ENCODE peak calls at places on chromosomes 2 and 18, in seven cellular contexts. One of them, this sample, is unnamed.

GRCh38 chr2:19851116-19851515 is 50.7 kb downstream of the TTC32 start:
- DNase-seq in HCT116: no peak
- DNase-seq in SK-N-SH: no peak
- DNase-seq in K562: no peak
- DNase-seq in H1: no peak
- DNase-seq in GM12878: no peak
- DNase-seq in HepG2: no peak
- DNase-seq in this sample: no peak

GRCh38 chr2:26018184-26018716 is 15.6 kb upstream of the RAB10 start:
- DNase-seq in HCT116: peak
- DNase-seq in SK-N-SH: peak
- DNase-seq in K562: peak
- DNase-seq in H1: no peak
- DNase-seq in GM12878: no peak
- DNase-seq in HepG2: peak
- DNase-seq in this sample: peak

GRCh38 chr2:64975232-64975791 is 13.9 kb upstream of the SLC1A4 start:
- DNase-seq in HCT116: peak
- DNase-seq in SK-N-SH: no peak
- DNase-seq in K562: no peak
- DNase-seq in H1: no peak
- DNase-seq in GM12878: no peak
- DNase-seq in HepG2: peak
- DNase-seq in this sample: peak

GRCh38 chr2:145598434-145598833 is 1078.5 kb upstream of the ZEB2 start:
- DNase-seq in HCT116: no peak
- DNase-seq in SK-N-SH: no peak
- DNase-seq in K562: no peak
- DNase-seq in H1: no peak
- DNase-seq in GM12878: no peak
- DNase-seq in HepG2: no peak
- DNase-seq in this sample: no peak

GRCh38 chr2:86221066-86221684 is 21.9 kb downstream of the MRPL35 start:
- DNase-seq in HCT116: peak
- DNase-seq in SK-N-SH: peak
- DNase-seq in K562: peak
- DNase-seq in H1: no peak
- DNase-seq in GM12878: no peak
- DNase-seq in HepG2: peak
- DNase-seq in this sample: peak

GRCh38 chr18:497688-498087 is 2.8 kb downstream of the COLEC12 start:
- DNase-seq in HCT116: no peak
- DNase-seq in SK-N-SH: no peak
- DNase-seq in K562: no peak
- DNase-seq in H1: no peak
- DNase-seq in GM12878: no peak
- DNase-seq in HepG2: no peak
- DNase-seq in this sample: no peak

GRCh38 chr2:155958834-155959233 is 373.7 kb downstream of the NR4A2 start:
- DNase-seq in HCT116: no peak
- DNase-seq in SK-N-SH: no peak
- DNase-seq in K562: no peak
- DNase-seq in H1: no peak
- DNase-seq in GM12878: no peak
- DNase-seq in HepG2: no peak
- DNase-seq in this sample: no peak

GRCh38 chr18:11500153-11501122 is 109.0 kb upstream of the SLC35G4 start:
- DNase-seq in HCT116: peak
- DNase-seq in SK-N-SH: no peak
- DNase-seq in K562: no peak
- DNase-seq in H1: no peak
- DNase-seq in GM12878: peak
- DNase-seq in HepG2: peak
- DNase-seq in this sample: peak

GRCh38 chr2:68809324-68810240 is 61.6 kb downstream of the BMP10 start:
- DNase-seq in HCT116: no peak
- DNase-seq in SK-N-SH: no peak
- DNase-seq in K562: no peak
- DNase-seq in H1: no peak
- DNase-seq in GM12878: no peak
- DNase-seq in HepG2: no peak
- DNase-seq in this sample: no peak

GRCh38 chr2:158006961-158007664 is 94.6 kb upstream of the UPP2 start:
- DNase-seq in HCT116: no peak
- DNase-seq in SK-N-SH: no peak
- DNase-seq in K562: no peak
- DNase-seq in H1: no peak
- DNase-seq in GM12878: no peak
- DNase-seq in HepG2: no peak
- DNase-seq in this sample: no peak

GRCh38 chr2:231489990-231490389 is 25.7 kb upstream of the NCL start:
- DNase-seq in HCT116: no peak
- DNase-seq in SK-N-SH: no peak
- DNase-seq in K562: no peak
- DNase-seq in H1: no peak
- DNase-seq in GM12878: no peak
- DNase-seq in HepG2: no peak
- DNase-seq in this sample: no peak

GRCh38 chr2:236702693-236703092 is 133.1 kb downstream of the ACKR3 start:
- DNase-seq in HCT116: no peak
- DNase-seq in SK-N-SH: no peak
- DNase-seq in K562: no peak
- DNase-seq in H1: no peak
- DNase-seq in GM12878: no peak
- DNase-seq in HepG2: no peak
- DNase-seq in this sample: no peak

GRCh38 chr2:40488101-40488598 is 36.3 kb upstream of the SLC8A1 start:
- DNase-seq in HCT116: peak
- DNase-seq in SK-N-SH: peak
- DNase-seq in K562: no peak
- DNase-seq in H1: no peak
- DNase-seq in GM12878: no peak
- DNase-seq in HepG2: peak
- DNase-seq in this sample: peak

GRCh38 chr2:233810385-233810784 is 32.3 kb downstream of the MROH2A start:
- DNase-seq in HCT116: no peak
- DNase-seq in SK-N-SH: no peak
- DNase-seq in K562: no peak
- DNase-seq in H1: no peak
- DNase-seq in GM12878: no peak
- DNase-seq in HepG2: no peak
- DNase-seq in this sample: no peak

GRCh38 chr2:100205128-100205527 is 62.7 kb upstream of the AFF3 start:
- DNase-seq in HCT116: no peak
- DNase-seq in SK-N-SH: no peak
- DNase-seq in K562: no peak
- DNase-seq in H1: no peak
- DNase-seq in GM12878: no peak
- DNase-seq in HepG2: no peak
- DNase-seq in this sample: no peak

GRCh38 chr2:3692375-3692774 is 11.0 kb upstream of the DCDC2C start:
- DNase-seq in HCT116: peak
- DNase-seq in SK-N-SH: peak
- DNase-seq in K562: no peak
- DNase-seq in H1: no peak
- DNase-seq in GM12878: no peak
- DNase-seq in HepG2: peak
- DNase-seq in this sample: peak

GRCh38 chr2:29314816-29315571 is 199.8 kb downstream of the CLIP4 start:
- DNase-seq in HCT116: no peak
- DNase-seq in SK-N-SH: no peak
- DNase-seq in K562: no peak
- DNase-seq in H1: no peak
- DNase-seq in GM12878: peak
- DNase-seq in HepG2: no peak
- DNase-seq in this sample: no peak

GRCh38 chr2:46171996-46172546 is 125.1 kb upstream of the EPAS1 start:
- DNase-seq in HCT116: peak
- DNase-seq in SK-N-SH: peak
- DNase-seq in K562: no peak
- DNase-seq in H1: no peak
- DNase-seq in GM12878: no peak
- DNase-seq in HepG2: peak
- DNase-seq in this sample: no peak

GRCh38 chr18:22285299-22286140 is 116.1 kb downstream of the GATA6 start:
- DNase-seq in HCT116: no peak
- DNase-seq in SK-N-SH: no peak
- DNase-seq in K562: no peak
- DNase-seq in H1: no peak
- DNase-seq in GM12878: no peak
- DNase-seq in HepG2: peak
- DNase-seq in this sample: no peak

DNA sequence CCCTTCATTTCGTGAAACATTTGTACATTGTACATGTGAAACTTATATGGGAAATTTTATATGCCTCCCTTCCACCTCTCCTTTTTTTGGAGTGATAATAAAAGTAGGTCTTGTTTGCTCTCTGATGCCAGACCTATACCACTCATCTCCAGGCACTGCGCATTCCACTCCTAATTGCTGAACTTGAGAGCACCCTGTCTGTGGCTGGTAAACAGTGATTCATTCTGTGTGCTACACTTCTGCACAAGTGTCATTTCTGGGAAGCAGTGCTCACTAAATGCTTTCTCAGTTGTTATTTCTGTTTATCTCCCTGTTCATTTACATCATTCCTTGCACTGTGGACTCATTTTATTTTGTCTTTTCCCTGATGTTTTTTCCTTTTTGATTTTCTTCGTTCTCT is 15.6 kb upstream of the CCDC85A start:
- DNase-seq in HCT116: no peak
- DNase-seq in SK-N-SH: no peak
- DNase-seq in K562: no peak
- DNase-seq in H1: no peak
- DNase-seq in GM12878: no peak
- DNase-seq in HepG2: no peak
- DNase-seq in this sample: no peak
- TF ChIP-seq SIN3A in HCT116: no peak
- TF ChIP-seq SIN3A in SK-N-SH: no peak
- TF ChIP-seq SIN3A in K562: no peak
- TF ChIP-seq SIN3A in H1: no peak
- TF ChIP-seq SIN3A in GM12878: no peak
- TF ChIP-seq SIN3A in HepG2: no peak
- TF ChIP-seq SIN3A in this sample: no peak

GRCh38 chr18:41558744-41559143 is 396.3 kb upstream of the PIK3C3 start:
- DNase-seq in HCT116: no peak
- DNase-seq in SK-N-SH: no peak
- DNase-seq in K562: no peak
- DNase-seq in H1: no peak
- DNase-seq in GM12878: no peak
- DNase-seq in HepG2: no peak
- DNase-seq in this sample: no peak

GRCh38 chr18:41553716-41554115 is 401.3 kb upstream of the PIK3C3 start:
- DNase-seq in HCT116: no peak
- DNase-seq in SK-N-SH: no peak
- DNase-seq in K562: no peak
- DNase-seq in H1: no peak
- DNase-seq in GM12878: no peak
- DNase-seq in HepG2: no peak
- DNase-seq in this sample: no peak
- TF ChIP-seq POLR2AphosphoS5 in HCT116: no peak
- TF ChIP-seq POLR2AphosphoS5 in SK-N-SH: no peak
- TF ChIP-seq POLR2AphosphoS5 in K562: no peak
- TF ChIP-seq POLR2AphosphoS5 in H1: no peak
- TF ChIP-seq POLR2AphosphoS5 in GM12878: no peak
- TF ChIP-seq POLR2AphosphoS5 in HepG2: no peak
- TF ChIP-seq POLR2AphosphoS5 in this sample: no peak

GRCh38 chr2:202278944-202279343 is 13.4 kb downstream of the NOP58 start:
- DNase-seq in HCT116: no peak
- DNase-seq in SK-N-SH: peak
- DNase-seq in K562: no peak
- DNase-seq in H1: no peak
- DNase-seq in GM12878: no peak
- DNase-seq in HepG2: peak
- DNase-seq in this sample: no peak
- TF ChIP-seq CTCF in HCT116: peak
- TF ChIP-seq CTCF in SK-N-SH: peak
- TF ChIP-seq CTCF in K562: no peak
- TF ChIP-seq CTCF in H1: no peak
- TF ChIP-seq CTCF in GM12878: peak
- TF ChIP-seq CTCF in HepG2: peak
- TF ChIP-seq CTCF in this sample: no peak

DNA sequence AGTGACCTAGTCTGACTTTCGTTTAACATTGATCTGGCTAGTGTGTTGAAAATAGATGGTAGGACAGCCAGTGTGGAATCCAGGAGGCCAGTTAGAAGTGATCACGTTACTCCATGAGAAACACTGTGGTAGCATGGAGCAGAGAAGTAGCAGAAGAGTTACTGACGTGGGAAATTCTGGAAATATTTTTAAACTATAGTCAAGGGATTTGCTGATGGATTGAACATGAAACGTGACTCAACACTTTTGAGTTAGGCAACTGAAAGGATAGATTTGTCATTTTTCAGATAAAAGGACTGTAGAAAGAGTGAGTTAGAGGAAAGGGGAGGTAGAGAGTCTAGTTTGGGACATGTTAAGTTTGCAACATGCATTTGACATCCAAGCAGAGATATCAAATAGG is 130.4 kb downstream of the IRS1 start:
- DNase-seq in HCT116: no peak
- DNase-seq in SK-N-SH: no peak
- DNase-seq in K562: no peak
- DNase-seq in H1: no peak
- DNase-seq in GM12878: no peak
- DNase-seq in HepG2: no peak
- DNase-seq in this sample: no peak
- TF ChIP-seq SIN3A in HCT116: no peak
- TF ChIP-seq SIN3A in SK-N-SH: no peak
- TF ChIP-seq SIN3A in K562: no peak
- TF ChIP-seq SIN3A in H1: no peak
- TF ChIP-seq SIN3A in GM12878: no peak
- TF ChIP-seq SIN3A in HepG2: no peak
- TF ChIP-seq SIN3A in this sample: no peak

DNA sequence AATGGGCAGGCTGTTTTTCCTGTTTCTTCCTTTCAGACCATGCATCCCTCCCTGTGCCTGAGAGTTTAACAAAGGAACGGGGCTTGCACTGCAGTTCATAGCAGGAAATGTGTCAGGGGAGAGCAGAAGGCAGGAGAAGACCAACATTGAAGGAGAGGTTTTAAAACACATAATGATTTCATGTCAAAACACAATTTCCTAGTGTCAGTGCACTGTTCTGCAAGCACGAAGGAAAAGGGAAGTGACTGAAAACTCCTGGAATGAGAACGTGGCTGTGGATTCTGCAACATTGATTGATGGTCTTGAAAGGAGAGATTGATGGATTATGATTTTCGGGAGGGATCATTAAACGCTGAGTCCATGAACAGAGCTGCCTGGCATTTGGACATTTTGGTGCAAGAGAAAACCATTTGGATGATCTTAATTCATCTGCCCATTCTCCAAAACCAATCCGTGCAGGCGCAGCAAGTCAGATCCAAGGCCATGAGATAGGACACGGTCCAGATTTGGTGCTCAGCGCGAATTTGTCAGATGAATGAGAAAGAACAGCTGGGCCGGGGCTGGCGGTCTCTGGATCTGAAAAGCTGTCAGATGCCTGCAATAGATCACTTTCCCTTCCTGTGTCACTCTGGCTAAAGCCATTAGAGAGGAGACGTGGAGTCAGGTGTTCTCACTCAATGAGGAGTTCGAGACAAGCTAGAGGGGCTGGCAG is 38.4 kb downstream of the C1QL2 start:
- DNase-seq in HCT116: no peak
- DNase-seq in SK-N-SH: peak
- DNase-seq in K562: no peak
- DNase-seq in H1: no peak
- DNase-seq in GM12878: no peak
- DNase-seq in HepG2: no peak
- DNase-seq in this sample: no peak
- TF ChIP-seq POLR2AphosphoS5 in HCT116: no peak
- TF ChIP-seq POLR2AphosphoS5 in SK-N-SH: no peak
- TF ChIP-seq POLR2AphosphoS5 in K562: no peak
- TF ChIP-seq POLR2AphosphoS5 in H1: no peak
- TF ChIP-seq POLR2AphosphoS5 in GM12878: no peak
- TF ChIP-seq POLR2AphosphoS5 in HepG2: no peak
- TF ChIP-seq POLR2AphosphoS5 in this sample: no peak

This sample was measured in Panc1.